ENCODE peak calls at places on chromosome 10, in seven cellular contexts. Y is nucleus accumbens; V is HT1080; X is SHP77; D is substantia nigra; C is activated naive CD8-positive, alpha-beta T cell treated with anti-CD3 and anti-CD28 coated beads for 36 hours; B is omental fat pad. A is an unnamed sample.

GRCh38 chr10:102435098-102435497 is 2.7 kb upstream of the CUEDC2 start:
- DNase-seq in B (no peak), D (no peak), C (no peak), Y (no peak), V (no peak), X (no peak), A (no peak)

GRCh38 chr10:118950190-118950658 is 79.3 kb upstream of the NANOS1 start:
- DNase-seq in C (no peak), B (no peak), D (no peak), Y (no peak), X (no peak), V (peak; percentile 81), A (no peak)

GRCh38 chr10:72243822-72244437 is 27.9 kb upstream of the ASCC1 start:
- DNase-seq in B (no peak), Y (no peak), V (peak; percentile 21), D (no peak), X (no peak), C (no peak), A (no peak)

GRCh38 chr10:119817991-119818888 is 54.4 kb downstream of the MCMBP start:
- DNase-seq in Y (peak; percentile 42), X (no peak), C (peak; percentile 16), D (peak; percentile 54), V (no peak), B (peak; percentile 27), A (peak; percentile 45)

GRCh38 chr10:111698711-111699110 is 484.9 kb downstream of the GPAM start:
- DNase-seq in B (no peak), V (no peak), C (no peak), Y (no peak), X (no peak), D (no peak), A (no peak)

GRCh38 chr10:64090865-64091264 is 569.7 kb downstream of the REEP3 start:
- DNase-seq in B (no peak), D (no peak), Y (no peak), X (no peak), V (no peak), C (no peak), A (no peak)

GRCh38 chr10:69738858-69739435 is 62.8 kb upstream of the COL13A1 start:
- DNase-seq in Y (no peak), X (no peak), D (no peak), B (no peak), C (no peak), V (no peak), A (no peak)

GRCh38 chr10:73244866-73245477 is 2.1 kb downstream of the DNAJC9 start:
- DNase-seq in B (no peak), Y (no peak), V (no peak), D (no peak), X (no peak), C (no peak), A (no peak)

GRCh38 chr10:101060951-101061813 is 607 bp upstream of the KAZALD1 start:
- DNase-seq in B (peak; percentile 84), Y (peak; percentile 81), X (peak; percentile 91), V (peak; percentile 91), D (peak; percentile 92), C (peak; percentile 92), A (peak; percentile 84)

GRCh38 chr10:13724484-13724883 is 137.7 kb downstream of the PRPF18 start:
- DNase-seq in V (no peak), C (no peak), D (no peak), Y (no peak), X (no peak), B (no peak), A (no peak)

GRCh38 chr10:12504176-12504575 is 154.8 kb downstream of the CAMK1D start:
- DNase-seq in X (no peak), D (no peak), V (no peak), Y (no peak), C (no peak), B (no peak), A (no peak)

GRCh38 chr10:125017547-125018298 is 75.8 kb downstream of the ZRANB1 start:
- DNase-seq in C (no peak), D (no peak), V (no peak), Y (no peak), B (no peak), X (peak; percentile 57), A (no peak)

A was measured in caudate nucleus.